ENCODE peak calls at places on chromosomes 2 and 18, in five cellular contexts. One of them, this sample, is unnamed.

GRCh38 chr2:157182834-157183396 is 74.6 kb upstream of the GALNT5 start:
- DNase-seq in CD8-positive, alpha-beta memory T cell: no peak
- DNase-seq in stimulated activated CD8-positive, alpha-beta memory T cell treated with anti-CD3 and anti-CD28 coated beads, Interleukin-2, amount 100 ng/mL, for 48 hours: no peak
- DNase-seq in brain microvascular endothelial cell: peak
- DNase-seq in activated gamma-delta T cell: no peak
- DNase-seq in this sample: no peak

GRCh38 chr2:47089083-47089464 is 66.0 kb downstream of the STPG4 start:
- DNase-seq in CD8-positive, alpha-beta memory T cell: no peak
- DNase-seq in stimulated activated CD8-positive, alpha-beta memory T cell treated with anti-CD3 and anti-CD28 coated beads, Interleukin-2, amount 100 ng/mL, for 48 hours: no peak
- DNase-seq in activated gamma-delta T cell: no peak
- DNase-seq in brain microvascular endothelial cell: peak
- DNase-seq in this sample: no peak

GRCh38 chr2:177772529-177772928 is 300.0 kb downstream of the PDE11A start:
- DNase-seq in brain microvascular endothelial cell: peak
- DNase-seq in activated gamma-delta T cell: no peak
- DNase-seq in stimulated activated CD8-positive, alpha-beta memory T cell treated with anti-CD3 and anti-CD28 coated beads, Interleukin-2, amount 100 ng/mL, for 48 hours: no peak
- DNase-seq in CD8-positive, alpha-beta memory T cell: no peak
- DNase-seq in this sample: no peak

GRCh38 chr18:76557026-76557575 is 62.1 kb upstream of the ZNF516 start:
- DNase-seq in activated gamma-delta T cell: no peak
- DNase-seq in brain microvascular endothelial cell: no peak
- DNase-seq in CD8-positive, alpha-beta memory T cell: no peak
- DNase-seq in stimulated activated CD8-positive, alpha-beta memory T cell treated with anti-CD3 and anti-CD28 coated beads, Interleukin-2, amount 100 ng/mL, for 48 hours: no peak
- DNase-seq in this sample: no peak

GRCh38 chr2:54960118-54960517 is 90.1 kb downstream of the RTN4 start:
- DNase-seq in activated gamma-delta T cell: no peak
- DNase-seq in CD8-positive, alpha-beta memory T cell: no peak
- DNase-seq in stimulated activated CD8-positive, alpha-beta memory T cell treated with anti-CD3 and anti-CD28 coated beads, Interleukin-2, amount 100 ng/mL, for 48 hours: no peak
- DNase-seq in brain microvascular endothelial cell: no peak
- DNase-seq in this sample: no peak

GRCh38 chr2:152617464-152618187 is 99.6 kb downstream of the PRPF40A start:
- DNase-seq in brain microvascular endothelial cell: no peak
- DNase-seq in activated gamma-delta T cell: no peak
- DNase-seq in stimulated activated CD8-positive, alpha-beta memory T cell treated with anti-CD3 and anti-CD28 coated beads, Interleukin-2, amount 100 ng/mL, for 48 hours: no peak
- DNase-seq in CD8-positive, alpha-beta memory T cell: no peak
- DNase-seq in this sample: no peak

GRCh38 chr18:6785001-6785400 is 55.5 kb downstream of the ARHGAP28 start:
- DNase-seq in activated gamma-delta T cell: no peak
- DNase-seq in stimulated activated CD8-positive, alpha-beta memory T cell treated with anti-CD3 and anti-CD28 coated beads, Interleukin-2, amount 100 ng/mL, for 48 hours: no peak
- DNase-seq in CD8-positive, alpha-beta memory T cell: no peak
- DNase-seq in brain microvascular endothelial cell: no peak
- DNase-seq in this sample: no peak

GRCh38 chr2:237996041-237996593 is 29.3 kb downstream of the UBE2F start:
- DNase-seq in brain microvascular endothelial cell: no peak
- DNase-seq in CD8-positive, alpha-beta memory T cell: no peak
- DNase-seq in activated gamma-delta T cell: no peak
- DNase-seq in stimulated activated CD8-positive, alpha-beta memory T cell treated with anti-CD3 and anti-CD28 coated beads, Interleukin-2, amount 100 ng/mL, for 48 hours: no peak
- DNase-seq in this sample: no peak

GRCh38 chr2:223669453-223670225 is 67.5 kb upstream of the SCG2 start:
- DNase-seq in stimulated activated CD8-positive, alpha-beta memory T cell treated with anti-CD3 and anti-CD28 coated beads, Interleukin-2, amount 100 ng/mL, for 48 hours: no peak
- DNase-seq in activated gamma-delta T cell: no peak
- DNase-seq in brain microvascular endothelial cell: peak
- DNase-seq in CD8-positive, alpha-beta memory T cell: no peak
- DNase-seq in this sample: no peak

GRCh38 chr18:79506191-79507075 is 110.7 kb downstream of the NFATC1 start:
- DNase-seq in activated gamma-delta T cell: no peak
- DNase-seq in brain microvascular endothelial cell: no peak
- DNase-seq in stimulated activated CD8-positive, alpha-beta memory T cell treated with anti-CD3 and anti-CD28 coated beads, Interleukin-2, amount 100 ng/mL, for 48 hours: no peak
- DNase-seq in CD8-positive, alpha-beta memory T cell: no peak
- DNase-seq in this sample: peak

GRCh38 chr2:145644820-145645302 is 1124.9 kb upstream of the ZEB2 start:
- DNase-seq in CD8-positive, alpha-beta memory T cell: no peak
- DNase-seq in stimulated activated CD8-positive, alpha-beta memory T cell treated with anti-CD3 and anti-CD28 coated beads, Interleukin-2, amount 100 ng/mL, for 48 hours: no peak
- DNase-seq in brain microvascular endothelial cell: no peak
- DNase-seq in activated gamma-delta T cell: no peak
- DNase-seq in this sample: no peak

GRCh38 chr2:218255441-218255840 is 5.4 kb upstream of the GPBAR1 start:
- DNase-seq in CD8-positive, alpha-beta memory T cell: no peak
- DNase-seq in stimulated activated CD8-positive, alpha-beta memory T cell treated with anti-CD3 and anti-CD28 coated beads, Interleukin-2, amount 100 ng/mL, for 48 hours: no peak
- DNase-seq in brain microvascular endothelial cell: peak
- DNase-seq in activated gamma-delta T cell: no peak
- DNase-seq in this sample: no peak

GRCh38 chr18:77478619-77479018 is 229.0 kb downstream of the GALR1 start:
- DNase-seq in CD8-positive, alpha-beta memory T cell: no peak
- DNase-seq in stimulated activated CD8-positive, alpha-beta memory T cell treated with anti-CD3 and anti-CD28 coated beads, Interleukin-2, amount 100 ng/mL, for 48 hours: no peak
- DNase-seq in activated gamma-delta T cell: no peak
- DNase-seq in brain microvascular endothelial cell: peak
- DNase-seq in this sample: peak

GRCh38 chr2:235199128-235199527 is 247.3 kb downstream of the SH3BP4 start:
- DNase-seq in CD8-positive, alpha-beta memory T cell: no peak
- DNase-seq in activated gamma-delta T cell: no peak
- DNase-seq in stimulated activated CD8-positive, alpha-beta memory T cell treated with anti-CD3 and anti-CD28 coated beads, Interleukin-2, amount 100 ng/mL, for 48 hours: no peak
- DNase-seq in brain microvascular endothelial cell: no peak
- DNase-seq in this sample: no peak

GRCh38 chr2:37934591-37935513 is 9.8 kb downstream of the RMDN2 start:
- DNase-seq in activated gamma-delta T cell: no peak
- DNase-seq in CD8-positive, alpha-beta memory T cell: no peak
- DNase-seq in brain microvascular endothelial cell: no peak
- DNase-seq in stimulated activated CD8-positive, alpha-beta memory T cell treated with anti-CD3 and anti-CD28 coated beads, Interleukin-2, amount 100 ng/mL, for 48 hours: no peak
- DNase-seq in this sample: no peak

GRCh38 chr2:20218331-20219320 is 6.3 kb downstream of the SDC1 start:
- DNase-seq in activated gamma-delta T cell: no peak
- DNase-seq in CD8-positive, alpha-beta memory T cell: no peak
- DNase-seq in stimulated activated CD8-positive, alpha-beta memory T cell treated with anti-CD3 and anti-CD28 coated beads, Interleukin-2, amount 100 ng/mL, for 48 hours: no peak
- DNase-seq in brain microvascular endothelial cell: no peak
- DNase-seq in this sample: no peak

GRCh38 chr2:45131587-45131986 is 122.3 kb upstream of the SIX2 start:
- DNase-seq in brain microvascular endothelial cell: peak
- DNase-seq in activated gamma-delta T cell: no peak
- DNase-seq in stimulated activated CD8-positive, alpha-beta memory T cell treated with anti-CD3 and anti-CD28 coated beads, Interleukin-2, amount 100 ng/mL, for 48 hours: no peak
- DNase-seq in CD8-positive, alpha-beta memory T cell: no peak
- DNase-seq in this sample: no peak

GRCh38 chr2:28691774-28692281 is 59.8 kb upstream of the PPP1CB start:
- DNase-seq in activated gamma-delta T cell: no peak
- DNase-seq in CD8-positive, alpha-beta memory T cell: no peak
- DNase-seq in stimulated activated CD8-positive, alpha-beta memory T cell treated with anti-CD3 and anti-CD28 coated beads, Interleukin-2, amount 100 ng/mL, for 48 hours: no peak
- DNase-seq in brain microvascular endothelial cell: peak
- DNase-seq in this sample: peak

This sample was measured in ureter.